ENCODE peak calls at places on chromosome 17, in four cellular contexts. One of them, this sample, is unnamed.

GRCh38 chr17:21513012-21513570 is 136.9 kb downstream of the KCNJ12 start:
- DNase-seq in HCT116: peak; percentile 57
- DNase-seq in fibroblast of the aortic adventitia: peak; percentile 70
- DNase-seq in AG09309: peak; percentile 10
- DNase-seq in this sample: peak; percentile 88

GRCh38 chr17:48558057-48558456 is 13.1 kb upstream of the HOXB2 start:
- DNase-seq in HCT116: no peak
- DNase-seq in fibroblast of the aortic adventitia: no peak
- DNase-seq in AG09309: no peak
- DNase-seq in this sample: no peak

GRCh38 chr17:78383725-78384471 is 5.4 kb downstream of the PGS1 start:
- DNase-seq in HCT116: no peak
- DNase-seq in fibroblast of the aortic adventitia: peak; percentile 99
- DNase-seq in AG09309: peak; percentile 99
- DNase-seq in this sample: no peak

GRCh38 chr17:56305017-56305416 is 151.7 kb downstream of the ANKFN1 start:
- DNase-seq in HCT116: no peak
- DNase-seq in fibroblast of the aortic adventitia: no peak
- DNase-seq in AG09309: no peak
- DNase-seq in this sample: no peak

GRCh38 chr17:55540414-55541091 is 29.3 kb upstream of the SMIM36 start:
- DNase-seq in HCT116: no peak
- DNase-seq in fibroblast of the aortic adventitia: peak; percentile 62
- DNase-seq in AG09309: no peak
- DNase-seq in this sample: no peak

GRCh38 chr17:8785547-8786412 is 13.4 kb downstream of the MFSD6L start:
- DNase-seq in HCT116: peak; percentile 64
- DNase-seq in fibroblast of the aortic adventitia: peak; percentile 81
- DNase-seq in AG09309: peak; percentile 8
- DNase-seq in this sample: peak; percentile 91

GRCh38 chr17:16962804-16963203 is 9.1 kb downstream of the TNFRSF13B start:
- DNase-seq in HCT116: peak; percentile 41
- DNase-seq in fibroblast of the aortic adventitia: no peak
- DNase-seq in AG09309: no peak
- DNase-seq in this sample: no peak

GRCh38 chr17:29018788-29019474 is 13.1 kb upstream of the SEZ6 start:
- DNase-seq in HCT116: no peak
- DNase-seq in fibroblast of the aortic adventitia: no peak
- DNase-seq in AG09309: no peak
- DNase-seq in this sample: no peak

GRCh38 chr17:65694601-65695000 is 133.2 kb upstream of the AXIN2 start:
- DNase-seq in HCT116: no peak
- DNase-seq in fibroblast of the aortic adventitia: peak; percentile 15
- DNase-seq in AG09309: no peak
- DNase-seq in this sample: no peak

DNA sequence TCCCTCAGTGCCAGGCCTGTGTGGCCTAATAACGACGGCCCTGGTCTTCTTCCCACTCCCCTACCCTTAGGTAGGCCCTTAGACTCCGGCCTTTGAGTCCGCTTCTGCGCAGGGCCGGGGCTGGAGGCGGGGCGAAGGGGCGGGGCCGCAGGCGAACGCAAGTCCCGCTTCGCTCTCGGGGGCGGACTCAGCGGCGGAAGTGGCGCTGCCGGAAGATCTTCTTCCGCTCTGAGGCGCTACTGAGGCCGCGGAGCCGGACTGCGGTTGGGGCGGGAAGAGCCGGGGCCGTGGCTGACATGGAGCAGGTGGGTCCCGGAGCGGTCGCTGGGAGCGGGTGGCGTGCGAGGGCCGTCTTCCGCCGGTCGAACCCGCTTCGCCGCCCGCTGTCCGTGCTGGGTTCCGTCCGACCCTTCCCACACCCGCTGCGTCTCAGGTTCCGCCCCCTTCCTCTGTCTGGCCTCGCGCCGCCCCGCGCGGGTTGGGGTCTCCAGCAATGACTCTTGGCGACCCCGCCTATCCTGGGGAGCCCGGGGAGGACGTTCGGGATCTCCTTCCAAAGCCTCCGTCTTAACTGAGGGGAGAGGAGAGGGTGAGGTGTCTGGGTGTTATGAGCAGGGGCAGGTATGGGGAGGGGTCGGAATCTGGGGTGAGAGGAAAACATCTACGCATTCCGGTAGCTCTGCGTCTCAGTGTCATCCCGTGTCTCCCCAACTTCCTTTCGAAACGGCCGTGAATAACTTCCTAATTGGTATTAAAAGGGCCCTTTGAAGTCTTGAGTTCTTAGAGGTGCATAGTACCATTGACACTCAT is at the start of gene STARD3:
- DNase-seq in HCT116: peak; percentile 73
- DNase-seq in fibroblast of the aortic adventitia: peak; percentile 85
- DNase-seq in AG09309: peak; percentile 50
- DNase-seq in this sample: peak; percentile 96
- TF ChIP-seq CTCF in HCT116: no peak
- TF ChIP-seq CTCF in fibroblast of the aortic adventitia: peak; percentile 27
- TF ChIP-seq CTCF in AG09309: no peak
- TF ChIP-seq CTCF in this sample: no peak

DNA sequence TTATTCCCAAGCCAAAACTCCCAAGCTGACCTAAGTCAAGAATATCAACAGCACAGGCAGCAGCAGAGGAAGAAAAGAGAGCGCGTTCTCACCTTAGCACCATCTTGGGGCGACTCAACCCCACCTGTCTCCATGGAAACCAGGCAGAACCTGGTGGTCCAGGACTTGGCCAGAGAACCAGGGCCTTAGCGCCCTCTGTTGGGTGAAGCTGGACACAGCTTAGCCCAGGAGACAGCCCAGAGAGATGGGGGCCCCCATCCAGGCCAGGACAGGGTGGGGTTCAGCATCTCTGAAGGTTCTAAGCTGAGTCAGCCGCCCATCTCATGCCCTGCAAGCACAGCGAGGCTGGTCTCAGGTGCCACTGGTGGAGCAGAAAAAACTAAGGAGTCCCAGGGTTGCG is 60.1 kb upstream of the TMEM132E start:
- DNase-seq in HCT116: no peak
- DNase-seq in fibroblast of the aortic adventitia: no peak
- DNase-seq in AG09309: no peak
- DNase-seq in this sample: peak; percentile 59
- TF ChIP-seq CTCF in HCT116: peak; percentile 22
- TF ChIP-seq CTCF in fibroblast of the aortic adventitia: peak; percentile 27
- TF ChIP-seq CTCF in AG09309: peak; percentile 14
- TF ChIP-seq CTCF in this sample: peak; percentile 74

DNA sequence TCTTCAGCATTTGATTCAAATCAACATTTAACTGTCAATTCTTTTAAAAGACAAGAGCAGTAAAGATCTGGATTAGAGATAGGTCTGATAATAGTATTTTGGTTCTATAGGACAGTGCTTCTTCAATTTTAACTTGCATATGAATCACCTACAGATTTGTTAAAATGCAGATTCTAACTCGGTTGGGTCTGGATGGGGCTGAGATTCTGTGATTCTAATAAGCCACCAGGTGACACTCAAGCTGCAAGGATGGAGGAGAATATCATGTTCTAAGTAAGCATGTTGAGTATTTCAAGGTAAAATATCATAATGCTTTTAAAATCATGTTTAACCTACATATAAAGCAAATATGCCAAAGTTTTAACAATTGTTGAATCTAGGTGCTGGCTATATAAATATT is 15.8 kb downstream of the TSPOAP1 start:
- DNase-seq in HCT116: no peak
- DNase-seq in fibroblast of the aortic adventitia: peak; percentile 19
- DNase-seq in AG09309: no peak
- DNase-seq in this sample: no peak
- TF ChIP-seq CTCF in HCT116: peak; percentile 23
- TF ChIP-seq CTCF in fibroblast of the aortic adventitia: peak; percentile 2
- TF ChIP-seq CTCF in AG09309: no peak
- TF ChIP-seq CTCF in this sample: no peak

DNA sequence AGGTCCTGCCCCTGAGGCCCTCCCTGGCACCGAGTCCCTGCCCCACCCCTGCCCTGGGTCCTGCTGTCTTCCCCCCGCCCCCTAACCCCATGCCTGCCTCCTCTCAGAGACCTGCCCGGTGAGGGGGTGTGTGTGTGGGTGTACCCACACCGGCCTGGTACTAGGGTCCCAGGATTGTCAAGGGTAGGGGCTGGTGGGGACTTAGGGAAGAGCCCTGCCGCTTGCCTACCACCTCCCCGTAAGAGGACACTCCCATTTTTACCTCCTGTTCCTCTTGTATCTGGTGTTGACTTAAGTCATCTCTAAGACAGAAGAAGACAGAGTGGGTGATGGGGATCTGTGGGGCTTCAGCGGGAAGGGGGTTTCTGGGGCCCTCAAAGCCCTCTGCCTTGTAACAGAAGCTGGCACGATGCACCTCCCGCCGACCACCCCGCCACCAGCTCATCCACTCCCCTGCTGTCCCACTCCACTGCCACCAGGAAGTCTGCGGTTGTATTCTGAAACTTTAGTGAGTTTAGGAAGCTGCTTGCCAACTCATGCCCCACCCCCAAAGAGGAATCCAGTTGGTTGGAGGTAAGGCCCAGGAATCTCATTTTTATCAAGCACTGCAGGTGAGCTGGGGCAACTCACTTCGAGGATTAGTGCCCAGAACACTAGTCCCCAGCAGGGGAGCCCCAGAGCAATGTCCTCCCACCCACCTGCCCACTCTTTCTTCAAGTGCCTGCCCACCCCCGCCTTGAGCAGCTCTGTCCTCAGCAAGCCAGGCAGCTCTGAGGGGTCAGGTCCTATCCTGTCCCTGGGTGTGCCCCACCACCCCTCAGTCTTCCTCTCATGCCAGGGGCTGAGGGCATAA is 5.6 kb downstream of the SPATA32 start:
- DNase-seq in HCT116: no peak
- DNase-seq in fibroblast of the aortic adventitia: no peak
- DNase-seq in AG09309: no peak
- DNase-seq in this sample: no peak
- TF ChIP-seq CTCF in HCT116: no peak
- TF ChIP-seq CTCF in fibroblast of the aortic adventitia: peak; percentile 9
- TF ChIP-seq CTCF in AG09309: no peak
- TF ChIP-seq CTCF in this sample: no peak

GRCh38 chr17:9886141-9886930 is 18.7 kb downstream of the RCVRN start:
- DNase-seq in HCT116: no peak
- DNase-seq in fibroblast of the aortic adventitia: no peak
- DNase-seq in AG09309: no peak
- DNase-seq in this sample: no peak

GRCh38 chr17:9893606-9894005 is 11.5 kb downstream of the RCVRN start:
- DNase-seq in HCT116: no peak
- DNase-seq in fibroblast of the aortic adventitia: peak; percentile 12
- DNase-seq in AG09309: no peak
- DNase-seq in this sample: no peak

GRCh38 chr17:9887521-9887920 is 17.6 kb downstream of the RCVRN start:
- DNase-seq in HCT116: no peak
- DNase-seq in fibroblast of the aortic adventitia: no peak
- DNase-seq in AG09309: no peak
- DNase-seq in this sample: no peak

GRCh38 chr17:9895923-9896322 is 9.1 kb downstream of the RCVRN start:
- DNase-seq in HCT116: no peak
- DNase-seq in fibroblast of the aortic adventitia: no peak
- DNase-seq in AG09309: no peak
- DNase-seq in this sample: no peak

GRCh38 chr17:9890124-9890523 is 14.9 kb downstream of the RCVRN start:
- DNase-seq in HCT116: peak; percentile 43
- DNase-seq in fibroblast of the aortic adventitia: no peak
- DNase-seq in AG09309: no peak
- DNase-seq in this sample: peak; percentile 53
- TF ChIP-seq CTCF in HCT116: peak; percentile 29
- TF ChIP-seq CTCF in fibroblast of the aortic adventitia: no peak
- TF ChIP-seq CTCF in AG09309: no peak
- TF ChIP-seq CTCF in this sample: peak; percentile 69

DNA sequence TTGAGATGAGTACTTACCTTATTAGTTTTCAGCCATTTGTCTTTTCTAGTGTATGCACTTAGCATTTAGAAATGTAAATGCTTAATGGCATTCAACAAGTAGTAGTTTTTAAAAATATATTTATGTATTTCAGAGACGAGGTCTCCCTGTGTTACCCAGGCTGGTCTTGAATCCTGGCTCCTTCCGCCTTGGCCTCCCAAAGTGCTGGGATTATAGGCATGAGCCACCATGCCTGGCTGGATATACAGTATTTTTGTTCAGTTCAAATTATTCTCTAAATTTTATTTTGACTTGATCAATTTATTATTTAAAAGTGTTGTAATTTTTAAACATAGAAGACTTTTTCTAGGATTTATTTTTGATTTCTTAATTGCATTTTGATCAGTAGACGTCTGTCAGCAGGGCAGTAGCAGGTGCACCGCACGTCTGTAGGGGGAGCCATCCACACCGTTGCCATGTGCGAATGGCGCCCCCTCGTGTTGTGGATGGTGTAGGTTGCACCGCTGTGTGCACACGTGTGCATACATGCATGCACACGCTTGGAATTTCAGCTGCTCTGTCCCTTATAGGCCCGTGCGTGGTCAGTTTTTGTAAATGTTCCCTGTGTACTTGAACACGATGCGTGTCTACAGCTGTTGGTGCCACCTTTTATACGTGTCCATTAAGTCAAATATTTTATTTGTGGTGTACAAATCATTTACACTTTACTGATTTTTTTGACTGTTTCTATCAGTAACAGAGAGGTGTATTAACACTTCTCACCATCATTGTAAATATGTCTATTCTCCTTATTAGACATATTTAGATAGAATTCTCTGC is 30.6 kb downstream of the RPTOR start:
- DNase-seq in HCT116: peak; percentile 90
- DNase-seq in fibroblast of the aortic adventitia: peak; percentile 86
- DNase-seq in AG09309: peak; percentile 25
- DNase-seq in this sample: peak; percentile 96
- TF ChIP-seq CTCF in HCT116: peak; percentile 100
- TF ChIP-seq CTCF in fibroblast of the aortic adventitia: peak; percentile 100
- TF ChIP-seq CTCF in AG09309: peak; percentile 100
- TF ChIP-seq CTCF in this sample: peak; percentile 99

GRCh38 chr17:81884968-81885367 is 6.4 kb downstream of the ALYREF start:
- DNase-seq in HCT116: no peak
- DNase-seq in fibroblast of the aortic adventitia: no peak
- DNase-seq in AG09309: no peak
- DNase-seq in this sample: no peak
- TF ChIP-seq CTCF in HCT116: no peak
- TF ChIP-seq CTCF in fibroblast of the aortic adventitia: no peak
- TF ChIP-seq CTCF in AG09309: no peak
- TF ChIP-seq CTCF in this sample: no peak